ENCODE peak calls at places on chromosome 16, in nine cellular contexts. M is T-helper 1 cell, Z is NCI-H69, K is LoVo, J is COR-L47, D is WERI-Rb-1, E is anterior cingulate cortex, V is PC-9, B is HFF-Myc. A is an unnamed sample.

GRCh38 chr16:11331967-11332366 is 13.3 kb upstream of the RMI2 start:
- DNase-seq in D (no peak), K (no peak), B (no peak), Z (no peak), M (no peak), V (no peak), J (no peak), E (no peak), A (no peak)

GRCh38 chr16:79589495-79590134 is 10.9 kb downstream of the MAF start:
- DNase-seq in J (no peak), B (no peak), E (no peak), K (no peak), Z (no peak), V (no peak), M (no peak), D (no peak), A (peak; percentile 18)

GRCh38 chr16:592518-593306 is 2.8 kb downstream of the RAB40C start:
- DNase-seq in J (peak; percentile 81), D (peak; percentile 82), M (no peak), V (peak; percentile 70), Z (peak; percentile 91), K (peak; percentile 53), E (peak; percentile 41), B (no peak), A (peak; percentile 45)

GRCh38 chr16:49460786-49461470 is 87.3 kb downstream of the C16orf78 start:
- DNase-seq in E (no peak), Z (no peak), J (no peak), B (no peak), V (no peak), D (no peak), K (no peak), M (no peak), A (no peak)

GRCh38 chr16:86396918-86397317 is 113.4 kb upstream of the FOXF1 start:
- DNase-seq in V (no peak), E (no peak), M (no peak), K (peak; percentile 46), B (peak; percentile 93), J (no peak), D (no peak), Z (no peak), A (no peak)

GRCh38 chr16:4944333-4945281 is 7.7 kb upstream of the PPL start:
- DNase-seq in Z (peak; percentile 99), E (peak; percentile 34), V (peak; percentile 100), D (no peak), K (peak; percentile 92), B (peak; percentile 92), J (peak; percentile 95), M (no peak), A (no peak)

GRCh38 chr16:58378401-58378800 is 13.9 kb upstream of the GINS3 start:
- DNase-seq in Z (no peak), K (no peak), E (no peak), M (no peak), B (no peak), J (no peak), D (no peak), V (no peak), A (no peak)

GRCh38 chr16:47229053-47229640 is 85.4 kb upstream of the NETO2 start:
- DNase-seq in B (no peak), E (no peak), Z (no peak), J (no peak), V (no peak), M (no peak), K (no peak), D (no peak), A (no peak)

GRCh38 chr16:48451323-48451722 is 66.1 kb upstream of the SIAH1 start:
- DNase-seq in B (no peak), J (no peak), E (no peak), K (no peak), Z (no peak), V (no peak), M (no peak), D (no peak), A (no peak)

GRCh38 chr16:85551319-85551978 is 61.7 kb upstream of the GSE1 start:
- DNase-seq in D (no peak), Z (peak; percentile 59), J (no peak), E (no peak), K (no peak), V (no peak), M (no peak), B (no peak), A (no peak)

GRCh38 chr16:675884-676564 is 553 bp downstream of the RHBDL1 start:
- DNase-seq in J (no peak), Z (no peak), K (no peak), V (no peak), M (no peak), E (no peak), B (no peak), D (no peak), A (no peak)

GRCh38 chr16:49473773-49474172 is 100.2 kb downstream of the C16orf78 start:
- DNase-seq in B (no peak), D (no peak), E (no peak), M (no peak), V (no peak), J (no peak), K (no peak), Z (no peak), A (no peak)

GRCh38 chr16:69286941-69287713 is 24.0 kb upstream of the VPS4A start:
- DNase-seq in V (peak; percentile 6), B (peak; percentile 58), Z (peak; percentile 52), D (no peak), J (peak; percentile 35), K (peak; percentile 56), M (peak; percentile 49), E (no peak), A (no peak)

GRCh38 chr16:86585821-86586611 is 7.7 kb downstream of the FOXL1 start:
- DNase-seq in M (no peak), J (no peak), B (no peak), K (no peak), D (no peak), Z (no peak), V (no peak), E (no peak), A (no peak)

GRCh38 chr16:49411121-49411970 is 37.7 kb downstream of the C16orf78 start:
- DNase-seq in J (no peak), E (no peak), D (no peak), K (no peak), B (no peak), V (no peak), Z (no peak), M (no peak), A (no peak)

GRCh38 chr16:8670014-8670560 is 4.3 kb upstream of the ABAT start:
- DNase-seq in D (no peak), B (no peak), M (no peak), J (no peak), E (no peak), V (no peak), Z (no peak), K (no peak), A (no peak)

GRCh38 chr16:47826070-47826469 is 329.7 kb downstream of the ABCC12 start:
- DNase-seq in Z (no peak), B (no peak), M (no peak), K (no peak), D (no peak), J (no peak), V (no peak), E (no peak), A (peak; percentile 22)

GRCh38 chr16:24686678-24687077 is 42.8 kb upstream of the TNRC6A start:
- DNase-seq in M (no peak), D (no peak), E (no peak), Z (peak; percentile 21), J (no peak), B (no peak), V (no peak), K (no peak), A (no peak)

GRCh38 chr16:51237861-51238378 is 86.8 kb upstream of the SALL1 start:
- DNase-seq in B (no peak), Z (peak; percentile 4), V (no peak), M (no peak), D (no peak), K (no peak), J (peak; percentile 56), E (no peak), A (peak; percentile 18)

GRCh38 chr16:68233835-68234187 is 2.1 kb downstream of the ESRP2 start:
- DNase-seq in M (no peak), E (no peak), Z (no peak), B (no peak), D (no peak), K (no peak), J (no peak), V (no peak), A (no peak)

GRCh38 chr16:24776486-24777220 is 47.2 kb downstream of the TNRC6A start:
- DNase-seq in Z (no peak), M (no peak), D (no peak), K (no peak), V (no peak), E (no peak), J (no peak), B (no peak), A (peak; percentile 13)

GRCh38 chr16:1723450-1724147 is 17.6 kb downstream of the MAPK8IP3 start:
- DNase-seq in D (peak; percentile 44), K (peak; percentile 32), E (peak; percentile 29), B (no peak), V (peak; percentile 68), Z (peak; percentile 51), J (peak; percentile 13), M (peak; percentile 41), A (peak; percentile 28)

GRCh38 chr16:867421-868385 is 67.2 kb upstream of the GNG13 start:
- DNase-seq in J (no peak), Z (no peak), K (no peak), E (no peak), D (no peak), M (no peak), B (no peak), V (no peak), A (no peak)

GRCh38 chr16:81595676-81596292 is 151.2 kb downstream of the CMIP start:
- DNase-seq in E (no peak), B (no peak), D (no peak), V (no peak), M (no peak), J (no peak), Z (no peak), K (no peak), A (no peak)

GRCh38 chr16:50591800-50592771 is 43.9 kb downstream of the NKD1 start:
- DNase-seq in V (no peak), J (peak; percentile 16), K (no peak), Z (peak; percentile 74), E (peak; percentile 83), D (no peak), M (no peak), B (no peak), A (peak; percentile 74)

GRCh38 chr16:50093607-50094570 is 28.1 kb downstream of the HEATR3 start:
- DNase-seq in D (no peak), E (peak; percentile 34), Z (no peak), B (no peak), M (no peak), K (no peak), V (no peak), J (no peak), A (peak; percentile 29)

GRCh38 chr16:6265956-6266355 is 1066.7 kb upstream of the RBFOX1 start:
- DNase-seq in E (no peak), M (no peak), V (no peak), K (no peak), J (no peak), Z (no peak), B (no peak), D (no peak), A (no peak)